ENCODE peak calls at places on chromosomes 1 and 21, in four cellular contexts. R, O, W and D are unnamed samples.

GRCh38 chr21:44575307-44576024 is 1.9 kb downstream of the KRTAP10-4 start:
- DNase-seq in R (no peak), O (no peak), W (no peak), D (no peak)

GRCh38 chr1:20726107-20726911 is 6.2 kb downstream of the SH2D5 start:
- DNase-seq in R (no peak), O (no peak), W (no peak), D (no peak)

GRCh38 chr1:112743174-112744018 is 28.3 kb upstream of the PPM1J start:
- DNase-seq in R (no peak), O (no peak), W (peak; percentile 47), D (no peak)

GRCh38 chr1:154351363-154352068 is 26.2 kb downstream of the ATP8B2 start:
- DNase-seq in R (no peak), O (no peak), W (no peak), D (no peak)

GRCh38 chr1:30051777-30052176 is 671.6 kb downstream of the MATN1 start:
- DNase-seq in R (no peak), O (no peak), W (no peak), D (no peak)

GRCh38 chr1:10204003-10204642 is 6.2 kb upstream of the KIF1B start:
- DNase-seq in R (no peak), O (no peak), W (no peak), D (no peak)

GRCh38 chr1:22709891-22710687 is 550 bp upstream of the EPHB2 start:
- DNase-seq in R (no peak), O (no peak), W (peak; percentile 68), D (no peak)

GRCh38 chr1:2910211-2910610 is 108.7 kb upstream of the TTC34 start:
- DNase-seq in R (no peak), O (no peak), W (no peak), D (no peak)

GRCh38 chr1:63724375-63724774 is 49.4 kb upstream of the ROR1 start:
- DNase-seq in R (no peak), O (no peak), W (no peak), D (no peak)

GRCh38 chr1:65393345-65393744 is 27.1 kb upstream of the LEPR start:
- DNase-seq in R (no peak), O (peak; percentile 90), W (peak; percentile 85), D (peak; percentile 24)

GRCh38 chr21:38831526-38832467 is 26.1 kb downstream of the ETS2 start:
- DNase-seq in R (no peak), O (peak; percentile 70), W (peak; percentile 96), D (no peak)